ENCODE peak calls at places on chromosomes 1 and 21, in ten cellular contexts. I is fibroblast of villous mesenchyme, T is GM23338, V is AG04450, H is AG04449, G is HFF-Myc, C is ovary, D is psoas muscle, X is foreskin fibroblast, Z is A673. J is an unnamed sample.

GRCh38 chr21:45580181-45580575 is 37.9 kb upstream of the SLC19A1 start:
- DNase-seq in D (no peak), C (no peak), I (no peak), T (no peak), H (no peak), G (no peak), Z (no peak), V (no peak), X (no peak), J (no peak)

GRCh38 chr21:32414579-32415358 is 2.3 kb downstream of the EVA1C start:
- DNase-seq in T (no peak), C (no peak), H (no peak), X (peak; percentile 83), V (no peak), I (peak; percentile 82), G (no peak), D (no peak), Z (peak; percentile 59), J (peak; percentile 68)

GRCh38 chr21:31043495-31043894 is 5.2 kb upstream of the KRTAP19-8 start:
- DNase-seq in D (no peak), H (no peak), Z (no peak), C (no peak), G (no peak), I (no peak), V (no peak), T (no peak), X (no peak), J (no peak)

GRCh38 chr1:69172003-69173000 is 395.4 kb upstream of the LRRC7 start:
- DNase-seq in Z (no peak), X (peak; percentile 1), V (no peak), I (peak; percentile 0), C (no peak), H (no peak), T (no peak), G (no peak), D (no peak), J (peak; percentile 44)

GRCh38 chr1:58618303-58618702 is 41.3 kb upstream of the TACSTD2 start:
- DNase-seq in C (no peak), V (peak; percentile 54), T (no peak), G (peak; percentile 85), X (peak; percentile 98), I (peak; percentile 89), H (peak; percentile 77), Z (no peak), D (no peak), J (peak; percentile 74)

GRCh38 chr1:221174598-221174997 is 295.4 kb downstream of the HLX start:
- DNase-seq in G (no peak), T (peak; percentile 62), C (no peak), H (no peak), V (no peak), Z (no peak), X (no peak), D (peak; percentile 81), I (no peak), J (peak; percentile 18)

GRCh38 chr1:35441926-35442579 is 115.2 kb downstream of the KIAA0319L start:
- DNase-seq in Z (no peak), V (no peak), X (no peak), I (no peak), D (no peak), C (no peak), T (no peak), H (no peak), G (no peak), J (no peak)

GRCh38 chr21:25806053-25806452 is 71.3 kb downstream of the GABPA start:
- DNase-seq in V (no peak), X (no peak), T (no peak), I (no peak), D (no peak), C (no peak), Z (no peak), H (no peak), G (no peak), J (no peak)

GRCh38 chr1:243487036-243487648 is 231.3 kb downstream of the SDCCAG8 start:
- DNase-seq in H (no peak), D (no peak), Z (no peak), X (no peak), G (no peak), T (no peak), I (no peak), V (no peak), C (no peak), J (no peak)

GRCh38 chr1:227765261-227766014 is 30.2 kb downstream of the SNAP47 start:
- DNase-seq in I (no peak), V (no peak), X (no peak), H (no peak), T (no peak), D (peak; percentile 28), G (no peak), Z (no peak), C (no peak), J (no peak)
- H3K4me3 ChIP-seq in I (no peak overlapping the region), V (no peak overlapping the region), X (no peak overlapping the region), H (no peak overlapping the region), T (no peak overlapping the region), D (no peak overlapping the region), G (no peak overlapping the region), Z (no peak overlapping the region), C (no peak overlapping the region), J (no peak overlapping the region)

GRCh38 chr1:21651214-21652042 is 17.7 kb downstream of the RAP1GAP start:
- DNase-seq in X (no peak), T (peak; percentile 83), C (no peak), I (no peak), V (no peak), D (peak; percentile 44), G (no peak), H (no peak), Z (peak; percentile 71), J (no peak)
- H3K4me3 ChIP-seq in X (peak overlapping the region; percentile 10), T (peak overlapping the region; percentile 66), C (peak overlapping the region; percentile 39), I (peak overlapping the region; percentile 16), V (peak overlapping the region; percentile 51), D (peak overlapping the region; percentile 51), G (peak overlapping the region; percentile 36), H (peak overlapping the region; percentile 44), Z (peak overlapping the region; percentile 49), J (peak overlapping the region; percentile 35)

DNA sequence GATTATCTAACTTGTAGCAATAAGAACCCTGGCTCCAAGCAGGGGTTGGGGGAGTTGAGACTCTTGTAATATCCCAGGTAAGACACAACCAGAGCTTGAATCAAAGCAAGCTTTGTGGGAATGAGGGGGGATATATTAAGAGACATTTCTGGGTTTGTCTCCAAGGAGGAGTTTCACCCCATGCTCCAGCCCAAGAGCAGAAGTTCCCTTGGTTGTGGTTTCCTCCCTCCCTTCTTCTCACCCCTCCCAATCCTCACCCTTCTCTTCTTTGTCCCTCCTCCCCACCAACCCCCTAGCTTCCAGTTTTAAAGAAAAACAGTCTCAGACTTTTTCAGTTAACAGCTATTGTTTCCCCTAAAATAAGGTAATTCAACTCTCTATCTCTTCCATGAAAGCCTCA is 11.9 kb downstream of the TRAF3IP3 start:
- DNase-seq in H (no peak), V (no peak), Z (no peak), X (no peak), D (no peak), T (no peak), C (no peak), G (no peak), I (no peak), J (no peak)
- H3K4me3 ChIP-seq in H (no peak overlapping the region), V (no peak overlapping the region), Z (no peak overlapping the region), X (no peak overlapping the region), D (no peak overlapping the region), T (no peak overlapping the region), C (no peak overlapping the region), G (no peak overlapping the region), I (no peak overlapping the region), J (no peak overlapping the region)

GRCh38 chr1:32339363-32339978 is 3.4 kb upstream of the MARCKSL1 start:
- DNase-seq in G (no peak), T (no peak), X (peak; percentile 55), I (peak; percentile 43), H (peak; percentile 10), C (no peak), V (no peak), D (no peak), Z (no peak), J (peak; percentile 68)

GRCh38 chr1:32338637-32339145 is 2.7 kb upstream of the MARCKSL1 start:
- DNase-seq in I (no peak), D (no peak), Z (no peak), T (no peak), X (no peak), H (no peak), C (no peak), G (no peak), V (no peak), J (no peak)

GRCh38 chr1:32336963-32337675 is 1.1 kb upstream of the MARCKSL1 start:
- DNase-seq in G (no peak), I (no peak), D (peak; percentile 71), T (no peak), Z (peak; percentile 45), X (peak; percentile 47), V (no peak), C (no peak), H (no peak), J (peak; percentile 68)

GRCh38 chr1:32335951-32336867 is at the start of gene MARCKSL1:
- DNase-seq in C (peak; percentile 92), Z (peak; percentile 85), I (peak; percentile 70), T (peak; percentile 89), D (peak; percentile 87), H (no peak), V (no peak), G (no peak), X (peak; percentile 78), J (peak; percentile 73)

GRCh38 chr1:32337855-32338636 is 2.0 kb upstream of the MARCKSL1 start:
- DNase-seq in D (no peak), Z (no peak), V (no peak), C (no peak), G (no peak), H (no peak), I (no peak), T (no peak), X (no peak), J (peak; percentile 74)
- H3K4me3 ChIP-seq in D (no peak overlapping the region), Z (no peak overlapping the region), V (no peak overlapping the region), C (no peak overlapping the region), G (no peak overlapping the region), H (no peak overlapping the region), I (no peak overlapping the region), T (no peak overlapping the region), X (no peak overlapping the region), J (no peak overlapping the region)

J was measured in fibroblast of pulmonary artery.